ENCODE peak calls at places on chromosomes 1 and 21, in ten cellular contexts. P is glutamatergic neuron; J is Caco-2; X is naive thymus-derived CD8-positive, alpha-beta T cell; Q is AG04450; I is nephron progenitor cell; W is ecto neural progenitor cell; T is globus pallidus; Z is GM06990; V is A549. K is an unnamed sample.

GRCh38 chr1:28436211-28436769 is 66.8 kb downstream of the PHACTR4 start:
- DNase-seq in P (no peak), J (no peak), X (no peak), Q (no peak), I (no peak), W (no peak), T (no peak), Z (no peak), V (peak; percentile 28), K (no peak)

GRCh38 chr1:6052543-6053205 is 7.0 kb downstream of the KCNAB2 start:
- DNase-seq in P (peak; percentile 18), J (no peak), X (peak; percentile 70), Q (peak; percentile 36), I (peak; percentile 92), W (peak; percentile 81), T (peak; percentile 57), Z (no peak), V (peak; percentile 54), K (peak; percentile 76)

GRCh38 chr1:84541679-84542078 is 32.6 kb downstream of the CTBS start:
- DNase-seq in P (no peak), J (no peak), X (no peak), Q (no peak), I (no peak), W (no peak), T (no peak), Z (no peak), V (peak; percentile 32), K (no peak)

GRCh38 chr1:161215079-161215478 is at the start of gene FCER1G:
- DNase-seq in P (no peak), J (no peak), X (no peak), Q (no peak), I (no peak), W (peak; percentile 36), T (no peak), Z (no peak), V (no peak), K (no peak)

GRCh38 chr1:115428262-115428661 is 90.2 kb upstream of the NGF start:
- DNase-seq in P (no peak), J (no peak), X (no peak), Q (no peak), I (no peak), W (no peak), T (no peak), Z (no peak), V (no peak), K (no peak)

GRCh38 chr21:27590271-27590670 is 623.4 kb upstream of the ADAMTS5 start:
- DNase-seq in P (no peak), J (no peak), X (no peak), Q (no peak), I (no peak), W (no peak), T (no peak), Z (no peak), V (no peak), K (peak; percentile 77)

GRCh38 chr1:201396859-201397464 is 2.2 kb downstream of the LAD1 start:
- DNase-seq in P (no peak), J (peak; percentile 83), X (peak; percentile 58), Q (no peak), I (no peak), W (no peak), T (peak; percentile 4), Z (no peak), V (peak; percentile 86), K (no peak)

GRCh38 chr21:42280356-42281195 is 34.6 kb downstream of the TFF3 start:
- DNase-seq in P (no peak), J (no peak), X (no peak), Q (no peak), I (no peak), W (no peak), T (no peak), Z (no peak), V (no peak), K (no peak)

GRCh38 chr1:185207980-185208602 is 51.1 kb downstream of the SWT1 start:
- DNase-seq in P (no peak), J (no peak), X (no peak), Q (no peak), I (no peak), W (no peak), T (no peak), Z (no peak), V (no peak), K (no peak)

GRCh38 chr1:2803086-2803930 is 1.8 kb upstream of the TTC34 start:
- DNase-seq in P (peak; percentile 8), J (no peak), X (peak; percentile 45), Q (no peak), I (no peak), W (no peak), T (no peak), Z (no peak), V (no peak), K (no peak)

GRCh38 chr21:32131960-32132359 is 146.9 kb downstream of the MIS18A start:
- DNase-seq in P (no peak), J (no peak), X (no peak), Q (no peak), I (no peak), W (no peak), T (no peak), Z (no peak), V (peak; percentile 47), K (peak; percentile 68)

GRCh38 chr1:9529190-9529589 is 10.1 kb upstream of the SLC25A33 start:
- DNase-seq in P (no peak), J (no peak), X (no peak), Q (no peak), I (no peak), W (no peak), T (peak; percentile 35), Z (no peak), V (no peak), K (peak; percentile 56)

GRCh38 chr1:199205740-199206139 is 566.9 kb downstream of the PTPRC start:
- DNase-seq in P (no peak), J (no peak), X (no peak), Q (no peak), I (no peak), W (no peak), T (no peak), Z (no peak), V (no peak), K (no peak)

GRCh38 chr1:41848216-41848952 is 70.3 kb downstream of the HIVEP3 start:
- DNase-seq in P (no peak), J (no peak), X (no peak), Q (no peak), I (no peak), W (no peak), T (no peak), Z (no peak), V (no peak), K (no peak)

GRCh38 chr21:43318841-43319781 is 107.8 kb downstream of the SIK1 start:
- DNase-seq in P (peak; percentile 79), J (no peak), X (no peak), Q (peak; percentile 16), I (no peak), W (no peak), T (no peak), Z (peak; percentile 30), V (peak; percentile 55), K (peak; percentile 80)

GRCh38 chr1:31199924-31200323 is 39.8 kb downstream of the NKAIN1 start:
- DNase-seq in P (peak; percentile 77), J (no peak), X (no peak), Q (no peak), I (no peak), W (no peak), T (no peak), Z (no peak), V (no peak), K (no peak)

GRCh38 chr1:42173155-42173933 is 8.8 kb upstream of the GUCA2A start:
- DNase-seq in P (peak; percentile 88), J (no peak), X (peak; percentile 80), Q (no peak), I (peak; percentile 82), W (peak; percentile 84), T (peak; percentile 50), Z (no peak), V (peak; percentile 42), K (peak; percentile 81)

GRCh38 chr1:170277985-170278384 is 132.2 kb downstream of the NTMT2 start:
- DNase-seq in P (no peak), J (no peak), X (no peak), Q (no peak), I (no peak), W (no peak), T (no peak), Z (no peak), V (no peak), K (no peak)

GRCh38 chr1:103256490-103256889 is 148.2 kb upstream of the COL11A1 start:
- DNase-seq in P (no peak), J (no peak), X (no peak), Q (no peak), I (no peak), W (no peak), T (no peak), Z (no peak), V (no peak), K (no peak)

GRCh38 chr1:232982238-232982944 is 32.0 kb downstream of the NTPCR start:
- DNase-seq in P (no peak), J (no peak), X (no peak), Q (no peak), I (no peak), W (no peak), T (no peak), Z (no peak), V (peak; percentile 25), K (peak; percentile 52)

GRCh38 chr21:18245493-18245967 is 897 bp downstream of the CHODL start:
- DNase-seq in P (peak; percentile 29), J (no peak), X (no peak), Q (no peak), I (peak; percentile 18), W (peak; percentile 50), T (no peak), Z (no peak), V (no peak), K (no peak)

GRCh38 chr1:100631015-100631521 is 88.5 kb upstream of the VCAM1 start:
- DNase-seq in P (no peak), J (no peak), X (no peak), Q (peak; percentile 51), I (no peak), W (no peak), T (no peak), Z (no peak), V (no peak), K (peak; percentile 56)